ENCODE peak calls at places on chromosomes 1 and 21, in six cellular contexts. One of them, this sample, is unnamed.

GRCh38 chr1:228891134-228892034 is 156.1 kb downstream of the RHOU start:
- DNase-seq in psoas muscle: no peak
- DNase-seq in HepG2: no peak
- DNase-seq in CD4-positive, alpha-beta T cell: no peak
- DNase-seq in breast epithelium: no peak
- DNase-seq in hepatocyte: no peak
- DNase-seq in this sample: no peak

GRCh38 chr1:1943834-1944570 is 24.9 kb upstream of the TMEM52 start:
- DNase-seq in psoas muscle: peak; percentile 62
- DNase-seq in HepG2: peak; percentile 61
- DNase-seq in CD4-positive, alpha-beta T cell: peak; percentile 41
- DNase-seq in breast epithelium: no peak
- DNase-seq in hepatocyte: peak; percentile 78
- DNase-seq in this sample: no peak

GRCh38 chr1:183090386-183091006 is 67.3 kb downstream of the LAMC1 start:
- DNase-seq in psoas muscle: peak; percentile 60
- DNase-seq in HepG2: peak; percentile 49
- DNase-seq in CD4-positive, alpha-beta T cell: no peak
- DNase-seq in breast epithelium: no peak
- DNase-seq in hepatocyte: no peak
- DNase-seq in this sample: no peak

GRCh38 chr21:43775795-43776430 is at the start of gene CSTB:
- DNase-seq in psoas muscle: peak; percentile 88
- DNase-seq in HepG2: peak; percentile 37
- DNase-seq in CD4-positive, alpha-beta T cell: peak; percentile 81
- DNase-seq in breast epithelium: peak; percentile 77
- DNase-seq in hepatocyte: peak; percentile 89
- DNase-seq in this sample: no peak

GRCh38 chr1:26960625-26960966 is 328 bp upstream of the KDF1 start:
- DNase-seq in psoas muscle: no peak
- DNase-seq in HepG2: no peak
- DNase-seq in CD4-positive, alpha-beta T cell: no peak
- DNase-seq in breast epithelium: no peak
- DNase-seq in hepatocyte: no peak
- DNase-seq in this sample: no peak

GRCh38 chr1:58968360-58968952 is 184.6 kb upstream of the JUN start:
- DNase-seq in psoas muscle: peak; percentile 85
- DNase-seq in HepG2: no peak
- DNase-seq in CD4-positive, alpha-beta T cell: no peak
- DNase-seq in breast epithelium: peak; percentile 65
- DNase-seq in hepatocyte: peak; percentile 57
- DNase-seq in this sample: no peak

GRCh38 chr1:202858306-202858705 is 30.6 kb downstream of the RABIF start:
- DNase-seq in psoas muscle: peak; percentile 70
- DNase-seq in HepG2: no peak
- DNase-seq in CD4-positive, alpha-beta T cell: no peak
- DNase-seq in breast epithelium: no peak
- DNase-seq in hepatocyte: peak; percentile 41
- DNase-seq in this sample: no peak

GRCh38 chr21:24118738-24119470 is 1488.4 kb downstream of the MRPL39 start:
- DNase-seq in psoas muscle: no peak
- DNase-seq in HepG2: no peak
- DNase-seq in CD4-positive, alpha-beta T cell: no peak
- DNase-seq in breast epithelium: no peak
- DNase-seq in hepatocyte: no peak
- DNase-seq in this sample: no peak

GRCh38 chr1:78377356-78377928 is 113.3 kb upstream of the PTGFR start:
- DNase-seq in psoas muscle: no peak
- DNase-seq in HepG2: no peak
- DNase-seq in CD4-positive, alpha-beta T cell: no peak
- DNase-seq in breast epithelium: no peak
- DNase-seq in hepatocyte: no peak
- DNase-seq in this sample: no peak

GRCh38 chr1:30444850-30445249 is 278.5 kb downstream of the MATN1 start:
- DNase-seq in psoas muscle: no peak
- DNase-seq in HepG2: no peak
- DNase-seq in CD4-positive, alpha-beta T cell: no peak
- DNase-seq in breast epithelium: no peak
- DNase-seq in hepatocyte: no peak
- DNase-seq in this sample: no peak

GRCh38 chr1:203175237-203176181 is at the start of gene MYBPH:
- DNase-seq in psoas muscle: peak; percentile 77
- DNase-seq in HepG2: no peak
- DNase-seq in CD4-positive, alpha-beta T cell: no peak
- DNase-seq in breast epithelium: peak; percentile 45
- DNase-seq in hepatocyte: no peak
- DNase-seq in this sample: no peak

GRCh38 chr1:156337052-156337887 is 822 bp downstream of the CCT3 start:
- DNase-seq in psoas muscle: no peak
- DNase-seq in HepG2: no peak
- DNase-seq in CD4-positive, alpha-beta T cell: no peak
- DNase-seq in breast epithelium: no peak
- DNase-seq in hepatocyte: no peak
- DNase-seq in this sample: no peak

GRCh38 chr1:226132731-226133503 is 53.6 kb downstream of the ACBD3 start:
- DNase-seq in psoas muscle: no peak
- DNase-seq in HepG2: no peak
- DNase-seq in CD4-positive, alpha-beta T cell: no peak
- DNase-seq in breast epithelium: peak; percentile 61
- DNase-seq in hepatocyte: no peak
- DNase-seq in this sample: peak; percentile 81

GRCh38 chr1:162696286-162696862 is 64.1 kb downstream of the DDR2 start:
- DNase-seq in psoas muscle: peak; percentile 72
- DNase-seq in HepG2: peak; percentile 72
- DNase-seq in CD4-positive, alpha-beta T cell: no peak
- DNase-seq in breast epithelium: peak; percentile 58
- DNase-seq in hepatocyte: peak; percentile 86
- DNase-seq in this sample: peak; percentile 81

GRCh38 chr21:25515484-25516405 is 91.5 kb downstream of the MRPL39 start:
- DNase-seq in psoas muscle: no peak
- DNase-seq in HepG2: no peak
- DNase-seq in CD4-positive, alpha-beta T cell: no peak
- DNase-seq in breast epithelium: no peak
- DNase-seq in hepatocyte: no peak
- DNase-seq in this sample: no peak

GRCh38 chr1:177567393-177567792 is 396.6 kb downstream of the BRINP2 start:
- DNase-seq in psoas muscle: no peak
- DNase-seq in HepG2: peak; percentile 2
- DNase-seq in CD4-positive, alpha-beta T cell: no peak
- DNase-seq in breast epithelium: no peak
- DNase-seq in hepatocyte: no peak
- DNase-seq in this sample: no peak

GRCh38 chr1:181514298-181515290 is 31.3 kb downstream of the CACNA1E start:
- DNase-seq in psoas muscle: no peak
- DNase-seq in HepG2: no peak
- DNase-seq in CD4-positive, alpha-beta T cell: no peak
- DNase-seq in breast epithelium: no peak
- DNase-seq in hepatocyte: no peak
- DNase-seq in this sample: no peak

GRCh38 chr1:116988908-116989307 is 12.7 kb upstream of the CD101 start:
- DNase-seq in psoas muscle: no peak
- DNase-seq in HepG2: no peak
- DNase-seq in CD4-positive, alpha-beta T cell: no peak
- DNase-seq in breast epithelium: no peak
- DNase-seq in hepatocyte: no peak
- DNase-seq in this sample: no peak

GRCh38 chr1:52461821-52462220 is 57.4 kb downstream of the PRPF38A start:
- DNase-seq in psoas muscle: no peak
- DNase-seq in HepG2: no peak
- DNase-seq in CD4-positive, alpha-beta T cell: no peak
- DNase-seq in breast epithelium: no peak
- DNase-seq in hepatocyte: no peak
- DNase-seq in this sample: no peak

GRCh38 chr1:119327436-119328155 is 41.0 kb upstream of the HAO2 start:
- DNase-seq in psoas muscle: peak; percentile 14
- DNase-seq in HepG2: peak; percentile 50
- DNase-seq in CD4-positive, alpha-beta T cell: no peak
- DNase-seq in breast epithelium: no peak
- DNase-seq in hepatocyte: peak; percentile 85
- DNase-seq in this sample: no peak

GRCh38 chr21:45466330-45467220 is 61.6 kb downstream of the COL18A1 start:
- DNase-seq in psoas muscle: peak; percentile 10
- DNase-seq in HepG2: no peak
- DNase-seq in CD4-positive, alpha-beta T cell: no peak
- DNase-seq in breast epithelium: no peak
- DNase-seq in hepatocyte: no peak
- DNase-seq in this sample: no peak

GRCh38 chr1:183832472-183832871 is 27.6 kb downstream of the RGL1 start:
- DNase-seq in psoas muscle: no peak
- DNase-seq in HepG2: no peak
- DNase-seq in CD4-positive, alpha-beta T cell: no peak
- DNase-seq in breast epithelium: no peak
- DNase-seq in hepatocyte: no peak
- DNase-seq in this sample: no peak

GRCh38 chr1:23403038-23403336 is 21.6 kb downstream of the TCEA3 start:
- DNase-seq in psoas muscle: no peak
- DNase-seq in HepG2: no peak
- DNase-seq in CD4-positive, alpha-beta T cell: no peak
- DNase-seq in breast epithelium: no peak
- DNase-seq in hepatocyte: peak; percentile 70
- DNase-seq in this sample: peak; percentile 70

GRCh38 chr1:66777846-66778245 is 23.2 kb downstream of the INSL5 start:
- DNase-seq in psoas muscle: no peak
- DNase-seq in HepG2: no peak
- DNase-seq in CD4-positive, alpha-beta T cell: no peak
- DNase-seq in breast epithelium: no peak
- DNase-seq in hepatocyte: no peak
- DNase-seq in this sample: no peak

GRCh38 chr1:95754412-95754811 is 520.4 kb downstream of the RWDD3 start:
- DNase-seq in psoas muscle: no peak
- DNase-seq in HepG2: no peak
- DNase-seq in CD4-positive, alpha-beta T cell: no peak
- DNase-seq in breast epithelium: no peak
- DNase-seq in hepatocyte: no peak
- DNase-seq in this sample: no peak

GRCh38 chr1:229793488-229793887 is 167.4 kb downstream of the URB2 start:
- DNase-seq in psoas muscle: no peak
- DNase-seq in HepG2: no peak
- DNase-seq in CD4-positive, alpha-beta T cell: no peak
- DNase-seq in breast epithelium: no peak
- DNase-seq in hepatocyte: no peak
- DNase-seq in this sample: no peak

GRCh38 chr1:28591708-28592313 is at the start of gene RAB42:
- DNase-seq in psoas muscle: peak; percentile 61
- DNase-seq in HepG2: peak; percentile 84
- DNase-seq in CD4-positive, alpha-beta T cell: no peak
- DNase-seq in breast epithelium: no peak
- DNase-seq in hepatocyte: peak; percentile 58
- DNase-seq in this sample: no peak

GRCh38 chr1:75130865-75131592 is 3.2 kb upstream of the LHX8 start:
- DNase-seq in psoas muscle: no peak
- DNase-seq in HepG2: no peak
- DNase-seq in CD4-positive, alpha-beta T cell: no peak
- DNase-seq in breast epithelium: no peak
- DNase-seq in hepatocyte: no peak
- DNase-seq in this sample: no peak

GRCh38 chr21:37220433-37220980 is 46.6 kb downstream of the VPS26C start:
- DNase-seq in psoas muscle: no peak
- DNase-seq in HepG2: peak; percentile 48
- DNase-seq in CD4-positive, alpha-beta T cell: no peak
- DNase-seq in breast epithelium: no peak
- DNase-seq in hepatocyte: no peak
- DNase-seq in this sample: no peak
- TF ChIP-seq CTCF in psoas muscle: no peak
- TF ChIP-seq CTCF in HepG2: no peak
- TF ChIP-seq CTCF in CD4-positive, alpha-beta T cell: no peak
- TF ChIP-seq CTCF in breast epithelium: no peak
- TF ChIP-seq CTCF in hepatocyte: no peak
- TF ChIP-seq CTCF in this sample: no peak

GRCh38 chr1:172394811-172395210 is 25.7 kb upstream of the C1orf105 start:
- DNase-seq in psoas muscle: no peak
- DNase-seq in HepG2: no peak
- DNase-seq in CD4-positive, alpha-beta T cell: no peak
- DNase-seq in breast epithelium: no peak
- DNase-seq in hepatocyte: no peak
- DNase-seq in this sample: no peak
- H3K27ac ChIP-seq in psoas muscle: no peak overlapping the region
- H3K27ac ChIP-seq in HepG2: no peak overlapping the region
- H3K27ac ChIP-seq in CD4-positive, alpha-beta T cell: peak overlapping the region; percentile 71
- H3K27ac ChIP-seq in breast epithelium: peak overlapping the region; percentile 64
- H3K27ac ChIP-seq in hepatocyte: peak overlapping the region; percentile 82
- H3K27ac ChIP-seq in this sample: no peak overlapping the region

DNA sequence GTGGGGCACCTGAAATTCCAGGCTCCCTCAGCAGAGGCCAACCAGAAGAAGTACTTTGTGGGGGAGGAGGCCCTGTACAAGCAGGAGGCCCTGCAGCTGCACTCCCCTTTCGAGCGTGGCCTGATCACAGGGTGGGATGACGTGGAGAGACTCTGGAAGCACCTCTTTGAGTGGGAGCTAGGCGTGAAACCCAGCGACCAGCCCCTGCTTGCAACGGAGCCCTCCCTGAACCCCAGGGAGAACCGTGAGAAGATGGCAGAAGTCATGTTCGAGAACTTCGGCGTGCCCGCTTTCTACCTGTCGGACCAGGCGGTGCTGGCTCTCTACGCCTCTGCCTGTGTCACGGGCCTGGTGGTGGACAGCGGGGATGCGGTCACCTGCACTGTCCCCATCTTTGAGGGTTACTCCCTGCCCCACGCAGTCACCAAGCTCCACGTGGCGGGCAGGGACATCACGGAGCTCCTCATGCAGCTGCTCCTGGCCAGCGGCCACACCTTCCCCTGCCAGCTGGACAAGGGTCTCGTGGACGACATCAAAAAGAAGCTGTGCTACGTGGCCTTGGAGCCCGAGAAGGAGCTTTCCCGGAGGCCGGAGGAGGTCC is 634 bp downstream of the ACTRT2 start:
- DNase-seq in psoas muscle: no peak
- DNase-seq in HepG2: no peak
- DNase-seq in CD4-positive, alpha-beta T cell: no peak
- DNase-seq in breast epithelium: peak; percentile 48
- DNase-seq in hepatocyte: no peak
- DNase-seq in this sample: no peak
- H3K9me3 ChIP-seq in psoas muscle: no peaks in the 10 kb centered on the region
- H3K9me3 ChIP-seq in HepG2: no peaks in the 10 kb centered on the region
- H3K9me3 ChIP-seq in CD4-positive, alpha-beta T cell: no peaks in the 10 kb centered on the region
- H3K9me3 ChIP-seq in breast epithelium: no peaks in the 10 kb centered on the region
- H3K9me3 ChIP-seq in hepatocyte: no peaks in the 10 kb centered on the region
- H3K9me3 ChIP-seq in this sample: peaks cover 3% of the 10 kb centered on the region

DNA sequence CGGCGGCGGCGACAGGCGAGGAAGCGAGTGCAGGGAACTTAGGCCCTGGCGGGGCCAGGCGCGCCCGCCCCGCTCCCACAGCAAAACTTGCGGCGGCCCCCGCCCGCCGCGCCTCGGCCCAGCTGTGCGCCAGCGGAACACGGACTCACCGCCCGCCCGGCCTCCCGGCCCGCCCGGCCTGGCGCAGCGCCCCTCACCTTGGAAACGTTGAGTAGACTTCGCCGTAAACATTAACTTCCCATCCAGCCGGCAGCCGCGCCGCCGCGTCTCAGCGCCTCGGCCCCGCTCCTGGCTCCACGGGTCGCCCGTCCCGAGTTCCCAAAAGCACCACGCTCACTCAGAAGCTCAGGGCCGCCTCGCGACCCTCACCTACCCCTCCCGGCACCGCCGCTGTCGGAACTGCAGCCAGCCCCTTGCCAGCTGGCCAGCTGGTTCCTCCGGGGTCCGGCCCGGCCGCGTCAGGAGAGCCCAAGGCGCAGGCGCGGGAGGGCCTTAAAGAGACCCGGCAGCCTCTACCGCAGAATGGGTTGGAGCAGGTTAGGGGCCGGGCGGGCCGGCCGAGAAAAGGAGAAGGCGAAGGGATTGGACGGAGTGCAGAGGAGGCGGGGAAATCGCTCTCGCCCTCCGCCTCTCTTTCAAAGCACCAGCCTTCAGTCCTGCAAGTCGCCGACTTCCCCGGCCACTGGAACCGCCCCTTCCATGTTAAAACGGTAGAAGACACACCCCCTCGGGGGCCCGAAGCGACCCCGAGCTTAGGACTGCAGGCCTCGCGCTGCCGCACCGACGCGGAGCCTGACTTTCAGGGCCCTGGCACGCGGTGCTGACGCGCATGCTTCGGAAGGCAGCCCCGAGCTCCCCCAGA is at the start of gene EVI5:
- DNase-seq in psoas muscle: peak; percentile 96
- DNase-seq in HepG2: peak; percentile 92
- DNase-seq in CD4-positive, alpha-beta T cell: peak; percentile 31
- DNase-seq in breast epithelium: peak; percentile 89
- DNase-seq in hepatocyte: peak; percentile 98
- DNase-seq in this sample: peak; percentile 94
- TF ChIP-seq CTCF in psoas muscle: no peak
- TF ChIP-seq CTCF in HepG2: peak; percentile 22
- TF ChIP-seq CTCF in CD4-positive, alpha-beta T cell: peak; percentile 23
- TF ChIP-seq CTCF in breast epithelium: no peak
- TF ChIP-seq CTCF in hepatocyte: no peak
- TF ChIP-seq CTCF in this sample: no peak